ENCODE peak calls at places on chromosomes 6 and 20, in six cellular contexts. R, M, O, K, D and P are unnamed samples.

GRCh38 chr6:145705561-145705960 is 29.8 kb downstream of the EPM2A start:
- DNase-seq in K (no peak), D (no peak), R (no peak), M (no peak), O (no peak), P (no peak)

GRCh38 chr20:64182146-64182865 is 18.1 kb downstream of the MYT1 start:
- DNase-seq in D (no peak), O (no peak), R (no peak), M (no peak), K (no peak), P (no peak)

GRCh38 chr6:56491606-56492328 is 150.9 kb downstream of the DST start:
- DNase-seq in O (no peak), K (no peak), D (no peak), M (no peak), R (no peak), P (no peak)

GRCh38 chr20:11101243-11101642 is 427.4 kb upstream of the JAG1 start:
- DNase-seq in O (no peak), D (no peak), M (no peak), R (no peak), K (no peak), P (no peak)

GRCh38 chr20:8663424-8663823 is 405.5 kb upstream of the PLCB4 start:
- DNase-seq in K (no peak), R (no peak), M (no peak), D (no peak), O (no peak), P (no peak)

GRCh38 chr6:111972714-111973678 is 80.9 kb upstream of the CCN6 start:
- DNase-seq in K (no peak), M (no peak), R (no peak), O (no peak), D (peak), P (no peak)

GRCh38 chr20:53061305-53061704 is 89.1 kb downstream of the TSHZ2 start:
- DNase-seq in O (no peak), R (no peak), M (no peak), D (no peak), K (no peak), P (no peak)

GRCh38 chr20:48189177-48189576 is 403.9 kb upstream of the SULF2 start:
- DNase-seq in O (peak), D (no peak), K (no peak), M (peak), R (peak), P (peak)

GRCh38 chr6:107625264-107625663 is 135.3 kb downstream of the SOBP start:
- DNase-seq in K (no peak), O (no peak), M (no peak), D (no peak), R (no peak), P (no peak)

GRCh38 chr6:140490086-140490485 is 1115.6 kb upstream of the CITED2 start:
- DNase-seq in R (no peak), O (no peak), K (no peak), M (no peak), D (no peak), P (no peak)
- TF ChIP-seq JUND in R (no peak), O (no peak), K (no peak), M (no peak), D (no peak), P (no peak)

GRCh38 chr6:94251878-94252277 is 832.5 kb upstream of the EPHA7 start:
- DNase-seq in M (no peak), R (no peak), O (no peak), K (no peak), D (no peak), P (no peak)
- TF ChIP-seq YY1 in M (no peak), R (no peak), O (no peak), K (no peak), D (no peak), P (no peak)

DNA sequence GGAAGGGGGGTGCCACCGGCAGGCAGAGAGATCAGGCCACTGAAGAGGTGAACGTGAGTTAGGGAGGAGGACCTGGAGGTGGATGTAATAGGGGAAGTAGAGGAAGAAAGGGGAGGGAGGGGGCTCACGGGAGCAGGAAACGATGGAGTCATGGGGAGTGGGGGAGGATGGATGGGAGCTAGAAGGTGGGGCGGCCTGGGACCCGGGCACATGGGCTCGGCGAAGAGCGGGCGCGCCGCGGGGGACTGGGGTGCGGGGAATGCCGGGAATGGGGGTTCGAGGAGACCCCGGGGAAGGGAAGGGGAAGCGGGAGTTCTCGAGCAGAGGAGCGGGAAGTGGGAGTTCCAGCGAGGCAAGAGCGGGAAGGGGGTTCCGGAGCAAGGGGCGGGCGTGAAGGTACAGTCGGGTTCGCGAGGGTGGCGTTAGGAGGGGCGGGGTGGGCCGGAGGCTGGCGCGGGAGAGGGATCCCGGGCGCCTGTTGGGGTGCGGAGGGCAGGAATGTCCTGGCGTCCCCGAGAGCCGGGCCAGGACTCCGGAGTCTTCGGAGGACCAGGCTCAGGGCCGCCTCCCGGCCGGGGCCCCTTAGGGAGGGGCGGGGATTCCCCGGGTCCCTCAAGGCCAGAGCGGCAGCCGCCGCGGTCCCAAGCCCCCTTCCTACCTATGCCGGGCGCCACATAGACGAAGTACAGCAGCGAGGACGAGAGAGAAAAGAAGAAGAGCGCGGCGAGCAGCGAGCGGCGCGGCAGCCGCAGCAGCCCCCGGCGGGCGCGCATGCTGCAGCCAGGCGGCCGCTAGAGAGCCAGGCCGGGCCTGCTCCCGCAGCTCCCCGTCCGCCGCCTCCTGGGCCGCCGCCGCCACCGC is 530 bp downstream of the B4GALT5 start:
- DNase-seq in K (no peak), M (no peak), O (no peak), R (no peak), D (peak), P (peak)
- TF ChIP-seq JUND in K (no peak), M (no peak), O (peak), R (no peak), D (no peak), P (no peak)

GRCh38 chr6:122330315-122330714 is 69.1 kb upstream of the HSF2 start:
- DNase-seq in M (no peak), O (no peak), R (no peak), D (peak), K (no peak), P (no peak)
- TF ChIP-seq YY1 in M (no peak), O (no peak), R (no peak), D (no peak), K (no peak), P (no peak)

DNA sequence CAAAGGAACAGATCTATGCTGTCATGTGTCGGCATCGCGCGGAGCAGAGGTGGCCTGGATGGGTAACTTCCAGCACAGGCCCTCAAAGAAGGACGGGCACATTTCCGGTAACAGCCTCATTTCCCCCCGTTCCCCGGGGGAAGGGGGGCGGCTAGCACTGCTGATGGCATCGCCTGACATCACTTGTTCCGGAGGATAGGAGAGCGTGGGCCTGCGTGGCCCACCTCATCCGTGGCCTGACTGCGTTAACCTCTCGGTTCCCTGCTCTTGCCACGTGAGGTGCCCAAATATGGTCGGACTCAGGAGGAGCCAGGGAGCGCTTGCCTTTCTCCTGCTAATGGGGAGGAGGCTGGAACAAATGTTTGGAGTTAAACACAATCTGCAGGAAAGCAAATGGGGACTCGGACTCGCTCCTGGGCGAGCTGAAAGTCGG is at the start of gene AKAP12:
- DNase-seq in O (no peak), D (no peak), K (peak), M (no peak), R (no peak), P (no peak)
- TF ChIP-seq JUND in O (no peak), D (no peak), K (no peak), M (no peak), R (no peak), P (no peak)

GRCh38 chr20:38804682-38805501 is 605 bp upstream of the PPP1R16B start:
- DNase-seq in M (peak), K (peak), D (no peak), O (no peak), R (no peak), P (peak)
- TF ChIP-seq YY1 in M (peak), K (no peak), D (no peak), O (no peak), R (no peak), P (no peak)

GRCh38 chr6:41599015-41599835 is 39.0 kb upstream of the MDFI start:
- DNase-seq in R (no peak), M (no peak), O (no peak), D (no peak), K (no peak), P (no peak)
- TF ChIP-seq JUND in R (no peak), M (no peak), O (no peak), D (no peak), K (no peak), P (no peak)